ENCODE peak calls at places on chromosome 21, in five cellular contexts. P is PC-3, T is fibroblast of lung, N is mammary epithelial cell, K is neural progenitor cell. G is an unnamed sample.
A peak's percentile ranks its signal among the peaks of the same experiment; 100 is the strongest.

GRCh38 chr21:29305068-29305467 is 6.3 kb downstream of the BACH1 start:
- DNase-seq in N (no peak), T (no peak), P (no peak), K (no peak), G (no peak)

GRCh38 chr21:15706686-15707085 is 23.1 kb upstream of the USP25 start:
- DNase-seq in N (peak; percentile 93), K (no peak), P (peak; percentile 99), T (peak; percentile 92), G (no peak)

GRCh38 chr21:36689324-36689723 is 9.6 kb upstream of the SIM2 start:
- DNase-seq in P (no peak), K (no peak), N (no peak), T (no peak), G (no peak)

GRCh38 chr21:28614816-28615215 is 377.9 kb downstream of the LTN1 start:
- DNase-seq in K (no peak), N (no peak), P (no peak), T (no peak), G (no peak)

GRCh38 chr21:33117268-33117888 is 47.4 kb downstream of the OLIG1 start:
- DNase-seq in K (no peak), T (no peak), P (no peak), N (no peak), G (no peak)

GRCh38 chr21:36661511-36662309 is 37.2 kb upstream of the SIM2 start:
- DNase-seq in P (peak; percentile 75), T (peak; percentile 54), N (no peak), K (peak; percentile 62), G (no peak)

GRCh38 chr21:26715878-26716506 is 129.2 kb downstream of the ADAMTS1 start:
- DNase-seq in K (peak; percentile 74), T (peak; percentile 60), N (peak; percentile 42), P (peak; percentile 80), G (no peak)

GRCh38 chr21:36613064-36613463 is 85.9 kb upstream of the SIM2 start:
- DNase-seq in N (no peak), P (peak; percentile 88), K (no peak), T (peak; percentile 49), G (no peak)

GRCh38 chr21:27365394-27365793 is 398.5 kb upstream of the ADAMTS5 start:
- DNase-seq in T (no peak), K (no peak), N (peak; percentile 30), P (peak; percentile 38), G (no peak)

GRCh38 chr21:46285206-46285661 is at the start of gene MCM3AP:
- DNase-seq in N (no peak), K (no peak), P (no peak), T (no peak), G (no peak)

GRCh38 chr21:46285761-46286667 is at the start of gene YBEY:
- DNase-seq in T (peak; percentile 93), K (peak; percentile 96), N (peak; percentile 91), P (peak; percentile 92), G (peak; percentile 23)

GRCh38 chr21:46286668-46286982 is 483 bp downstream of the YBEY start:
- DNase-seq in P (no peak), K (peak; percentile 21), N (no peak), T (no peak), G (no peak)

GRCh38 chr21:46284077-46284644 is 1.2 kb downstream of the MCM3AP start:
- DNase-seq in N (no peak), T (no peak), K (no peak), P (peak; percentile 42), G (no peak)

GRCh38 chr21:46284722-46285121 is 689 bp downstream of the MCM3AP start:
- DNase-seq in N (no peak), T (no peak), P (no peak), K (no peak), G (no peak)
- H2AFZ ChIP-seq in N (no peak overlapping the region), T (no peak overlapping the region), P (no peak overlapping the region), K (no peak overlapping the region), G (no peak overlapping the region)

GRCh38 chr21:34884346-34884929 is 164.7 kb downstream of the RUNX1 start:
- DNase-seq in K (no peak), T (peak; percentile 37), P (peak; percentile 38), N (no peak), G (no peak)
- H3K79me2 ChIP-seq in K (no peaks in the 10 kb centered on the region), T (peaks cover 86% of the 10 kb centered on the region), P (peaks cover 95% of the 10 kb centered on the region), N (peaks cover 98% of the 10 kb centered on the region), G (peaks cover 93% of the 10 kb centered on the region)

GRCh38 chr21:21688877-21689276 is 690.7 kb downstream of the NCAM2 start:
- DNase-seq in P (peak; percentile 46), K (peak; percentile 67), N (no peak), T (peak; percentile 65), G (no peak)
- TF ChIP-seq CTCF in P (peak; percentile 67), K (peak; percentile 71), N (no peak), T (peak; percentile 85), G (peak; percentile 31)

GRCh38 chr21:42688226-42688840 is 34.9 kb downstream of the PDE9A start:
- DNase-seq in P (no peak), N (no peak), T (no peak), K (no peak), G (no peak)
- H2AFZ ChIP-seq in P (no peak overlapping the region), N (no peak overlapping the region), T (no peak overlapping the region), K (no peak overlapping the region), G (no peak overlapping the region)

GRCh38 chr21:45415188-45415942 is 10.4 kb downstream of the COL18A1 start:
- DNase-seq in N (no peak), P (no peak), K (no peak), T (no peak), G (no peak)
- H3K79me2 ChIP-seq in N (peaks cover 51% of the 10 kb centered on the region), P (peaks cover 19% of the 10 kb centered on the region), K (peaks cover 100% of the 10 kb centered on the region), T (peaks cover 3% of the 10 kb centered on the region), G (peaks cover 57% of the 10 kb centered on the region)

DNA sequence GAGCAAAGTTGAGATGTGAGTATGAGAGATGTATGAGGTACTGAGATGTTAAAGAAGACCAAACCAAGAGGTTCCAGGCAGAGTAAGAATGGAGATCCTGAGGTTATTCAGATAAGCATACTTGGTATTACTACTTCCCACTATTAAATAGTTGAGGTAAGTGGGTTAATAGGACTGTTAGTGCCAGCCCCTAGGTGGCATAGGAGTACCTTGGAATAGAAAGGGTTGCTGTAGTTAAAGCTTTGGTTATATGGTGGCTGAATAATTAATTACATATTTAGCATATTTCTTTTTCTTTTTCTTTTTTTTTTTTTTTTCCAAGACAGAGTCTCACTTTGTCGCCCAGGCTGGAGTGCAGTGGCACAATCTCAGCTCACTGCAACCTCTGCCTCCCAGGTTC is 397.9 kb upstream of the TMPRSS15 start:
- DNase-seq in N (no peak), K (no peak), P (peak; percentile 71), T (no peak), G (no peak)
- TF ChIP-seq CTCF in N (no peak), K (peak; percentile 30), P (peak; percentile 67), T (no peak), G (no peak)